ENCODE peak calls at places on chromosomes 13 and 19, in eight cellular contexts. M, S, Q, J, L, A, V and R are unnamed samples.
A peak's percentile ranks its signal among the peaks of the same experiment; 100 is the strongest.

GRCh38 chr19:30357580-30357954 is 14.6 kb upstream of the ZNF536 start:
- DNase-seq in M (no peak), S (no peak), Q (no peak), J (no peak), L (no peak), A (no peak), V (no peak), R (no peak)

GRCh38 chr19:6632002-6632621 is 37.8 kb downstream of the TNFSF14 start:
- DNase-seq in M (peak; percentile 71), S (peak; percentile 87), Q (peak; percentile 58), J (peak; percentile 95), L (peak; percentile 40), A (no peak), V (peak; percentile 72), R (peak; percentile 81)

GRCh38 chr19:14471436-14472187 is 3.5 kb downstream of the PTGER1 start:
- DNase-seq in M (no peak), S (no peak), Q (no peak), J (no peak), L (no peak), A (no peak), V (no peak), R (no peak)

GRCh38 chr13:100330662-100331061 is 241.8 kb downstream of the PCCA start:
- DNase-seq in M (no peak), S (no peak), Q (no peak), J (no peak), L (no peak), A (no peak), V (no peak), R (no peak)

GRCh38 chr19:48635263-48635965 is 1.8 kb downstream of the DBP start:
- DNase-seq in M (peak; percentile 55), S (no peak), Q (no peak), J (peak; percentile 73), L (no peak), A (peak; percentile 73), V (peak; percentile 79), R (peak; percentile 64)

GRCh38 chr19:4970558-4971423 is 1.9 kb downstream of the KDM4B start:
- DNase-seq in M (no peak), S (no peak), Q (peak; percentile 56), J (peak; percentile 38), L (no peak), A (no peak), V (peak; percentile 12), R (no peak)

GRCh38 chr19:51742736-51743288 is 8.9 kb downstream of the FPR1 start:
- DNase-seq in M (no peak), S (no peak), Q (no peak), J (no peak), L (no peak), A (no peak), V (no peak), R (no peak)

GRCh38 chr19:49889038-49889686 is 7.5 kb downstream of the IL4I1 start:
- DNase-seq in M (no peak), S (no peak), Q (no peak), J (no peak), L (no peak), A (no peak), V (no peak), R (no peak)

GRCh38 chr13:94351292-94352000 is 128.0 kb downstream of the DCT start:
- DNase-seq in M (no peak), S (no peak), Q (no peak), J (no peak), L (no peak), A (no peak), V (no peak), R (no peak)

GRCh38 chr13:21069561-21070004 is 8.2 kb upstream of the LATS2 start:
- DNase-seq in M (no peak), S (no peak), Q (no peak), J (no peak), L (peak; percentile 72), A (no peak), V (peak; percentile 41), R (no peak)

GRCh38 chr19:1266818-1267440 is 2.2 kb upstream of the CIRBP start:
- DNase-seq in M (no peak), S (peak; percentile 95), Q (peak; percentile 83), J (peak; percentile 83), L (no peak), A (peak; percentile 55), V (peak; percentile 64), R (peak; percentile 60)

GRCh38 chr19:19053508-19054314 is 10.1 kb upstream of the SLC25A42 start:
- DNase-seq in M (no peak), S (no peak), Q (peak; percentile 57), J (peak; percentile 56), L (no peak), A (peak; percentile 32), V (peak; percentile 4), R (peak; percentile 48)

GRCh38 chr19:39126593-39127187 is 1.1 kb downstream of the PAK4 start:
- DNase-seq in M (no peak), S (no peak), Q (peak; percentile 70), J (peak; percentile 85), L (no peak), A (no peak), V (peak; percentile 84), R (no peak)

GRCh38 chr13:41608111-41608510 is 150.8 kb downstream of the RGCC start:
- DNase-seq in M (no peak), S (no peak), Q (no peak), J (no peak), L (peak; percentile 82), A (no peak), V (no peak), R (no peak)

GRCh38 chr19:49469828-49470614 is 4.0 kb upstream of the FLT3LG start:
- DNase-seq in M (peak; percentile 69), S (no peak), Q (no peak), J (peak; percentile 57), L (no peak), A (peak; percentile 80), V (no peak), R (peak; percentile 61)

GRCh38 chr13:105971720-105972119 is 563.7 kb downstream of the EFNB2 start:
- DNase-seq in M (no peak), S (no peak), Q (no peak), J (no peak), L (no peak), A (no peak), V (no peak), R (no peak)

GRCh38 chr13:87057807-87058520 is 613.2 kb upstream of the SLITRK5 start:
- DNase-seq in M (no peak), S (no peak), Q (no peak), J (peak; percentile 11), L (no peak), A (no peak), V (no peak), R (no peak)

GRCh38 chr19:44280916-44281315 is 21.2 kb downstream of the ZNF233 start:
- DNase-seq in M (no peak), S (no peak), Q (no peak), J (no peak), L (no peak), A (no peak), V (no peak), R (no peak)

GRCh38 chr19:11479470-11480080 is 1.3 kb downstream of the ELAVL3 start:
- DNase-seq in M (no peak), S (no peak), Q (peak; percentile 88), J (peak; percentile 60), L (no peak), A (no peak), V (peak; percentile 76), R (no peak)

GRCh38 chr19:40055832-40056504 is at the start of gene ZNF780B:
- DNase-seq in M (peak; percentile 61), S (no peak), Q (peak; percentile 66), J (peak; percentile 86), L (peak; percentile 3), A (peak; percentile 17), V (peak; percentile 63), R (peak; percentile 72)

GRCh38 chr13:51643882-51644281 is 59.6 kb downstream of the WDFY2 start:
- DNase-seq in M (no peak), S (no peak), Q (no peak), J (no peak), L (peak; percentile 69), A (no peak), V (peak; percentile 30), R (no peak)

GRCh38 chr13:33462109-33462508 is 176.6 kb upstream of the STARD13 start:
- DNase-seq in M (no peak), S (no peak), Q (no peak), J (no peak), L (no peak), A (no peak), V (no peak), R (no peak)

GRCh38 chr19:44111910-44112463 is 1.2 kb upstream of the ZNF225 start:
- DNase-seq in M (no peak), S (no peak), Q (peak; percentile 98), J (no peak), L (peak; percentile 59), A (no peak), V (no peak), R (no peak)